ENCODE peak calls at places on chromosomes 11 and 22, in five cellular contexts. N is foreskin keratinocyte; W is non-pigmented ciliary epithelial cell; L is stimulated activated CD4-positive, alpha-beta T cell treated with anti-CD3 and anti-CD28 coated beads, TNF-alpha, amount 100 ng/mL, for 4 hours; S is A549. K is an unnamed sample.

GRCh38 chr11:61627831-61628753 is 47.2 kb upstream of the SYT7 start:
- DNase-seq in N (no peak), W (no peak), L (no peak), S (peak; percentile 65), K (peak; percentile 71)

GRCh38 chr11:119832132-119832531 is 103.1 kb upstream of the NECTIN1 start:
- DNase-seq in N (no peak), W (no peak), L (no peak), S (no peak), K (no peak)

GRCh38 chr11:86182976-86183584 is 61.5 kb upstream of the EED start:
- DNase-seq in N (peak; percentile 94), W (no peak), L (peak; percentile 20), S (peak; percentile 56), K (peak; percentile 62)

GRCh38 chr22:26756675-26757293 is 99.4 kb downstream of the MIAT start:
- DNase-seq in N (peak; percentile 6), W (no peak), L (peak; percentile 5), S (no peak), K (peak; percentile 13)

GRCh38 chr11:130740819-130741218 is 175.5 kb downstream of the SNX19 start:
- DNase-seq in N (no peak), W (no peak), L (no peak), S (no peak), K (no peak)

GRCh38 chr11:116439480-116439759 is 333.4 kb downstream of the BUD13 start:
- DNase-seq in N (no peak), W (no peak), L (no peak), S (no peak), K (no peak)

GRCh38 chr11:93537767-93538261 is 5.4 kb downstream of the SMCO4 start:
- DNase-seq in N (no peak), W (no peak), L (no peak), S (no peak), K (no peak)

GRCh38 chr11:10155793-10156490 is 138.1 kb downstream of the SBF2 start:
- DNase-seq in N (no peak), W (no peak), L (no peak), S (no peak), K (peak; percentile 8)

GRCh38 chr22:50316114-50317065 is 8.9 kb upstream of the PLXNB2 start:
- DNase-seq in N (no peak), W (no peak), L (no peak), S (no peak), K (no peak)

GRCh38 chr11:43486141-43486540 is 127.4 kb downstream of the TTC17 start:
- DNase-seq in N (no peak), W (peak; percentile 4), L (no peak), S (no peak), K (no peak)

GRCh38 chr22:31223786-31224191 is 11.7 kb downstream of the LIMK2 start:
- DNase-seq in N (no peak), W (no peak), L (no peak), S (no peak), K (no peak)

GRCh38 chr11:125756050-125756449 is 10.0 kb downstream of the PATE1 start:
- DNase-seq in N (no peak), W (no peak), L (no peak), S (no peak), K (no peak)

GRCh38 chr11:47912843-47913437 is 64.8 kb upstream of the NUP160 start:
- DNase-seq in N (no peak), W (no peak), L (no peak), S (peak; percentile 74), K (no peak)

K was measured in RWPE1.